ENCODE peak calls at places on chromosomes 1 and 21, in five cellular contexts. N is AG10803, J is fibroblast of mammary gland, U is kidney epithelial cell, I is H1. K is an unnamed sample.

GRCh38 chr1:19738106-19738505 is 61.6 kb downstream of the TMCO4 start:
- DNase-seq in N (no peak), J (no peak), U (no peak), I (no peak), K (no peak)

GRCh38 chr1:183330335-183330734 is 87.8 kb downstream of the NMNAT2 start:
- DNase-seq in N (no peak), J (no peak), U (no peak), I (no peak), K (no peak)

GRCh38 chr21:35273331-35273730 is 224.2 kb upstream of the RUNX1 start:
- DNase-seq in N (no peak), J (no peak), U (no peak), I (no peak), K (no peak)

GRCh38 chr21:32727478-32727727 is 410 bp downstream of the SYNJ1 start:
- DNase-seq in N (no peak), J (no peak), U (no peak), I (peak), K (no peak)

GRCh38 chr1:45221716-45222115 is 15.3 kb upstream of the ZSWIM5 start:
- DNase-seq in N (no peak), J (peak), U (no peak), I (no peak), K (no peak)

GRCh38 chr1:66824771-66825170 is 23.7 kb upstream of the INSL5 start:
- DNase-seq in N (no peak), J (no peak), U (no peak), I (no peak), K (no peak)

GRCh38 chr1:87927391-87928073 is 598.9 kb downstream of the LMO4 start:
- DNase-seq in N (no peak), J (no peak), U (no peak), I (no peak), K (no peak)

GRCh38 chr1:25785321-25786067 is 14.5 kb upstream of the SELENON start:
- DNase-seq in N (no peak), J (no peak), U (no peak), I (no peak), K (no peak)

GRCh38 chr1:226021406-226022200 is 22.5 kb upstream of the SDE2 start:
- DNase-seq in N (no peak), J (no peak), U (no peak), I (no peak), K (no peak)

GRCh38 chr1:113714606-113715269 is 44.5 kb downstream of the PHTF1 start:
- DNase-seq in N (no peak), J (peak), U (no peak), I (no peak), K (no peak)

GRCh38 chr1:235511470-235512240 is 7.4 kb upstream of the B3GALNT2 start:
- DNase-seq in N (no peak), J (peak), U (no peak), I (no peak), K (no peak)

GRCh38 chr1:247857069-247857985 is at the start of gene TRIM58:
- DNase-seq in N (no peak), J (no peak), U (no peak), I (peak), K (peak)

GRCh38 chr1:170388489-170388888 is 143.5 kb upstream of the GORAB start:
- DNase-seq in N (no peak), J (no peak), U (no peak), I (no peak), K (no peak)

GRCh38 chr1:223177681-223178080 is 34.6 kb upstream of the TLR5 start:
- DNase-seq in N (no peak), J (no peak), U (no peak), I (no peak), K (no peak)

GRCh38 chr1:22105611-22106207 is 37.2 kb downstream of the WNT4 start:
- DNase-seq in N (peak), J (peak), U (no peak), I (no peak), K (no peak)

GRCh38 chr1:226166341-226166740 is 20.2 kb downstream of the ACBD3 start:
- DNase-seq in N (no peak), J (no peak), U (no peak), I (no peak), K (no peak)

GRCh38 chr1:240282061-240282830 is 190.6 kb downstream of the FMN2 start:
- DNase-seq in N (peak), J (no peak), U (no peak), I (no peak), K (peak)

GRCh38 chr1:9057851-9058250 is 11.6 kb downstream of the SLC2A5 start:
- DNase-seq in N (no peak), J (no peak), U (no peak), I (no peak), K (no peak)

GRCh38 chr1:62687903-62688686 is at the start of gene DOCK7:
- DNase-seq in N (peak), J (peak), U (no peak), I (peak), K (peak)

GRCh38 chr1:40344597-40344996 is 27.5 kb upstream of the COL9A2 start:
- DNase-seq in N (peak), J (peak), U (no peak), I (no peak), K (no peak)

GRCh38 chr1:42961560-42962091 is 3.0 kb upstream of the SLC2A1 start:
- DNase-seq in N (no peak), J (no peak), U (no peak), I (no peak), K (no peak)

GRCh38 chr1:207004931-207005830 is 27.4 kb downstream of the C1orf116 start:
- DNase-seq in N (peak), J (peak), U (no peak), I (peak), K (no peak)

GRCh38 chr1:27614625-27615344 is 10.8 kb upstream of the AHDC1 start:
- DNase-seq in N (no peak), J (no peak), U (no peak), I (peak), K (no peak)

GRCh38 chr1:222814536-222815366 is at the start of gene DISP1:
- DNase-seq in N (peak), J (peak), U (peak), I (peak), K (peak)

GRCh38 chr1:1419363-1419811 is 1.7 kb downstream of the ANKRD65 start:
- DNase-seq in N (no peak), J (no peak), U (no peak), I (no peak), K (peak)

GRCh38 chr1:244163861-244164562 is 112.9 kb downstream of the ZBTB18 start:
- DNase-seq in N (peak), J (peak), U (peak), I (no peak), K (no peak)

GRCh38 chr1:952603-953002 is 6.5 kb downstream of the NOC2L start:
- DNase-seq in N (no peak), J (no peak), U (no peak), I (no peak), K (no peak)

GRCh38 chr1:86155807-86156561 is 588 bp downstream of the COL24A1 start:
- DNase-seq in N (peak), J (peak), U (no peak), I (peak), K (no peak)

GRCh38 chr1:84300991-84301758 is at the start of gene SAMD13:
- DNase-seq in N (peak), J (peak), U (peak), I (no peak), K (no peak)

GRCh38 chr1:15950302-15950701 is 25.6 kb downstream of the ZBTB17 start:
- DNase-seq in N (no peak), J (no peak), U (no peak), I (no peak), K (no peak)

GRCh38 chr1:51877434-51878306 is 857 bp downstream of the NRDC start:
- DNase-seq in N (peak), J (peak), U (no peak), I (no peak), K (no peak)

GRCh38 chr21:17900990-17901385 is 81.8 kb upstream of the C21orf91 start:
- DNase-seq in N (no peak), J (no peak), U (no peak), I (no peak), K (no peak)

GRCh38 chr21:15057290-15057689 is 7.5 kb downstream of the NRIP1 start:
- DNase-seq in N (no peak), J (no peak), U (no peak), I (no peak), K (no peak)

GRCh38 chr21:41766051-41766882 is 585 bp downstream of the RIPK4 start:
- DNase-seq in N (no peak), J (no peak), U (no peak), I (peak), K (no peak)

GRCh38 chr1:5950201-5950895 is 41.9 kb downstream of the NPHP4 start:
- DNase-seq in N (no peak), J (no peak), U (no peak), I (no peak), K (no peak)

GRCh38 chr1:217106231-217106630 is 383.0 kb upstream of the ESRRG start:
- DNase-seq in N (no peak), J (no peak), U (peak), I (no peak), K (no peak)

GRCh38 chr1:57249511-57249910 is 174.3 kb downstream of the DAB1 start:
- DNase-seq in N (no peak), J (no peak), U (no peak), I (no peak), K (no peak)
- TF ChIP-seq CTCF in N (no peak), J (no peak), U (no peak), I (no peak), K (no peak)

GRCh38 chr1:228528612-228529011 is 41.4 kb downstream of the RNF187 start:
- DNase-seq in N (no peak), J (no peak), U (no peak), I (no peak), K (no peak)

GRCh38 chr1:228527596-228527995 is 40.4 kb downstream of the RNF187 start:
- DNase-seq in N (no peak), J (no peak), U (no peak), I (no peak), K (no peak)

GRCh38 chr1:228530951-228531731 is 44.0 kb downstream of the RNF187 start:
- DNase-seq in N (no peak), J (no peak), U (no peak), I (no peak), K (no peak)

GRCh38 chr1:228530086-228530758 is 43.0 kb downstream of the RNF187 start:
- DNase-seq in N (no peak), J (no peak), U (no peak), I (no peak), K (no peak)
- TF ChIP-seq CTCF in N (no peak), J (no peak), U (no peak), I (no peak), K (no peak)

GRCh38 chr21:33901421-33902288 is 13.9 kb downstream of the ATP5PO start:
- DNase-seq in N (peak), J (peak), U (no peak), I (peak), K (no peak)
- TF ChIP-seq CTCF in N (peak), J (peak), U (peak), I (peak), K (peak)

DNA sequence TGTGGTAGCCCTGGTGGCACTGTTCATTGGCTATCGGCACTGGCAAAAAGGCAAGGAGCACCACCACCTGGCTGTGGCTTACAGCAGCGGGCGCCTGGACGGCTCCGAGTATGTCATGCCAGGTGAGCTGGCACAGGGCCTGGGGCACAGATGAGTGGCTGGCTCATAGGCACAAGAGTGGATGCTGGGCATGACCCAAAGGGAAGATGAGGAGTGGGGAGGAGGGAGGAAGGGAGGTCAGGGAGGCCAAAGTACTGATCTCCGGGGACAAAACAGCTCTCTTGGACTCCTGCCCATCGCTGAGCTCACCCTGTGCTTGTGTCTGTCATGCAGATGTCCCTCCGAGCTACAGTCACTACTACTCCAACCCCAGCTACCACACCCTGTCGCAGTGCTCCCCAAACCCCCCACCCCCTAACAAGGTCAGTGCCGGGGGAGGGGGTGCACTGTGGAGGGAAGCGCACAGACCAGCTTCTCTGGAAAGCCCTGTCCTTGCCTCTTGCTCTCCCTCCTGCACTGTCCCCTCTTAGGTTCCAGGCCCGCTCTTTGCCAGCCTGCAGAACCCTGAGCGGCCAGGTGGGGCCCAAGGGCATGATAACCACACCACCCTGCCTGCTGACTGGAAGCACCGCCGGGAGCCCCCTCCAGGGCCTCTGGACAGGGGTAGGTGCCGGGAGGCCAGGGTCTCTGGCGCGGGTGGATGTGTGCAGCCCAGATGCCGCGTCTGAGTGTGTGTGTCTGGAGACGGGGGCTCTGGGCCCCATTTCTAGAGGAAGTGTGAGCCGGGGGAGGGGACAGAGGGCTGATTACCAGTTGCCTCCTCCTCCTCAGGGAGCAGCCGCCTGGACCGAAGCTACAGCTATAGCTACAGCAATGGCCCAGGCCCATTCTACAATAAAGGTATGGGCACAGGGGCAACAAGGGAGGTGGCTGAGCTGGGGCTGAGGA is 7.3 kb upstream of the LRRC71 start:
- DNase-seq in N (no peak), J (peak), U (no peak), I (peak), K (no peak)
- TF ChIP-seq CTCF in N (no peak), J (no peak), U (no peak), I (no peak), K (no peak)

DNA sequence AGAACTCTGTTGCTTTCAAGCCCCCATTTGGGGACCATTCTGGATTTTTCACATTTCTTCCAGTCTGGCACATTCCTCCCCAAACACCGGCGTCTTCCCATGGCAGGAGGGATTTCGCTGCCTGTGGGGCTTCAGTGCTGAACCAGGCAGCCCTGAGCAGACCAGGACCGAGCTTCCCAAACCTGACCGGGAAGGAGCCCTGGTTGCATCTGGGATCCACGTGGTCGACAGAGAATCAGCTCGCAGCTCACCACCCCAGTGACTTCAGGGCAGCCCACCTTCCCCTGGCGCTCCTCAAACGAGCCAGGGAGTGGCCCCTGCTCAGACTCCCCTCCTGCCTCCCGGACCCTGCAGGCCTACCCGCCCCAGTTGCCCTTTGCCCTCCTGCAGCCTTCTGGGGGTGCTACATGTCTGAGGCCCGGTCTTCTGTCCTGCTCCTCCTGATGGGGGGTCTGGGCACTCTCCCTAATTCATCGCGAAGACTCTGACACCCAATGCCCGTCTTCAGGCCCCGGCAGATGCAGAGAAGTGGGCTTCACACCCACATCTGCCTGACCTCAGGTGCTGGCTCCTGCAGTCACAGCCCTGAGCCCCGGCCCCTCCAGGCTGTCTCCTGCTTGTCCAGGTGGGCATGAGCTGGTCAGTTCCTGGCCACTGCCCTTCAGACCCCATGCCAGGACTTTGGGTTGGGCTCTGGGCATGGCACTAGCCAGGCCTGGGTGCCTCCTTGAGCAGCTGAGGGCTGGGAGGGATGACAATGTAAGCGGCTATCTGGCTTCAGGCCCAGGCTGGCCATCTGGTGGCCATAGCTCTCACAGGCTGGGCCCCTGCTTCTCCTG is 26.2 kb upstream of the PRSS38 start:
- DNase-seq in N (no peak), J (peak), U (no peak), I (peak), K (no peak)
- TF ChIP-seq CTCF in N (peak), J (peak), U (no peak), I (no peak), K (no peak)